ENCODE peak calls at places on chromosomes 6 and 20, in ten cellular contexts. G, P, E, C, S, W, F, V, U and R are unnamed samples.

GRCh38 chr20:14523090-14523489 is 185.7 kb upstream of the FLRT3 start:
- DNase-seq in W (no peak), P (no peak), E (no peak), V (no peak), U (no peak), S (no peak), G (no peak), C (no peak), F (no peak), R (no peak)

GRCh38 chr20:50438986-50439407 is 71.2 kb upstream of the PTPN1 start:
- DNase-seq in P (no peak), E (peak; percentile 43), S (no peak), F (no peak), U (peak; percentile 52), W (no peak), C (no peak), G (no peak), V (no peak), R (no peak)

GRCh38 chr6:816510-817084 is 123.7 kb upstream of the EXOC2 start:
- DNase-seq in S (no peak), P (no peak), G (no peak), E (no peak), F (no peak), W (no peak), C (no peak), U (peak; percentile 65), V (no peak), R (no peak)

GRCh38 chr6:9388596-9388995 is 953.3 kb upstream of the SLC35B3 start:
- DNase-seq in G (no peak), C (no peak), E (no peak), F (no peak), S (no peak), V (no peak), W (no peak), U (no peak), P (no peak), R (no peak)

GRCh38 chr20:18783385-18783959 is 30.1 kb upstream of the SCP2D1 start:
- DNase-seq in U (no peak), S (no peak), P (no peak), E (no peak), F (no peak), G (no peak), V (no peak), W (no peak), C (no peak), R (no peak)

GRCh38 chr20:39112196-39112743 is 150.1 kb downstream of the DHX35 start:
- DNase-seq in G (no peak), V (no peak), E (peak; percentile 64), S (no peak), U (peak; percentile 16), C (peak; percentile 49), P (no peak), F (peak; percentile 40), W (no peak), R (peak; percentile 48)

GRCh38 chr20:38833857-38834164 is 28.3 kb downstream of the PPP1R16B start:
- DNase-seq in W (no peak), C (no peak), E (no peak), G (no peak), V (no peak), F (no peak), P (no peak), U (no peak), S (no peak), R (no peak)

GRCh38 chr20:42530855-42531674 is 658.6 kb downstream of the PTPRT start:
- DNase-seq in G (no peak), U (peak; percentile 3), S (no peak), P (no peak), F (no peak), C (peak; percentile 17), W (no peak), E (no peak), V (no peak), R (no peak)

GRCh38 chr20:35006531-35006971 is 50.9 kb downstream of the MYH7B start:
- DNase-seq in S (peak; percentile 64), W (no peak), E (no peak), U (no peak), C (no peak), P (no peak), V (no peak), G (peak; percentile 5), F (no peak), R (peak; percentile 21)

GRCh38 chr20:25281541-25281991 is 33.7 kb downstream of the PYGB start:
- DNase-seq in V (no peak), W (no peak), S (no peak), U (no peak), P (peak; percentile 46), G (peak; percentile 7), E (no peak), C (peak; percentile 8), F (no peak), R (peak; percentile 30)